ENCODE peak calls at places on chromosomes 12 and 14, in six cellular contexts. One of them, this sample, is unnamed.

GRCh38 chr12:116881325-116881866 is at the start of gene HRK:
- DNase-seq in progenitor cell of endocrine pancreas: peak
- DNase-seq in CD4-positive, alpha-beta T cell: no peak
- DNase-seq in foreskin fibroblast: no peak
- DNase-seq in WERI-Rb-1: peak
- DNase-seq in kidney: no peak
- DNase-seq in this sample: no peak

GRCh38 chr12:75722714-75723200 is 211.3 kb upstream of the KRR1 start:
- DNase-seq in progenitor cell of endocrine pancreas: no peak
- DNase-seq in CD4-positive, alpha-beta T cell: peak
- DNase-seq in foreskin fibroblast: peak
- DNase-seq in WERI-Rb-1: no peak
- DNase-seq in kidney: no peak
- DNase-seq in this sample: peak

GRCh38 chr14:104556256-104557021 is 23.1 kb upstream of the C14orf180 start:
- DNase-seq in progenitor cell of endocrine pancreas: no peak
- DNase-seq in CD4-positive, alpha-beta T cell: no peak
- DNase-seq in foreskin fibroblast: no peak
- DNase-seq in WERI-Rb-1: peak
- DNase-seq in kidney: peak
- DNase-seq in this sample: no peak

GRCh38 chr14:72607386-72608125 is 286.3 kb downstream of the DPF3 start:
- DNase-seq in progenitor cell of endocrine pancreas: no peak
- DNase-seq in CD4-positive, alpha-beta T cell: no peak
- DNase-seq in foreskin fibroblast: peak
- DNase-seq in WERI-Rb-1: peak
- DNase-seq in kidney: no peak
- DNase-seq in this sample: no peak

GRCh38 chr14:77892381-77892871 is 92.5 kb downstream of the ADCK1 start:
- DNase-seq in progenitor cell of endocrine pancreas: no peak
- DNase-seq in CD4-positive, alpha-beta T cell: no peak
- DNase-seq in foreskin fibroblast: no peak
- DNase-seq in WERI-Rb-1: no peak
- DNase-seq in kidney: no peak
- DNase-seq in this sample: no peak

GRCh38 chr12:48815281-48816110 is 2.8 kb upstream of the CACNB3 start:
- DNase-seq in progenitor cell of endocrine pancreas: peak
- DNase-seq in CD4-positive, alpha-beta T cell: no peak
- DNase-seq in foreskin fibroblast: peak
- DNase-seq in WERI-Rb-1: peak
- DNase-seq in kidney: peak
- DNase-seq in this sample: peak

GRCh38 chr12:54394281-54394719 is 9.8 kb upstream of the ZNF385A start:
- DNase-seq in progenitor cell of endocrine pancreas: no peak
- DNase-seq in CD4-positive, alpha-beta T cell: no peak
- DNase-seq in foreskin fibroblast: peak
- DNase-seq in WERI-Rb-1: peak
- DNase-seq in kidney: peak
- DNase-seq in this sample: no peak

GRCh38 chr12:459050-459429 is 699 bp upstream of the B4GALNT3 start:
- DNase-seq in progenitor cell of endocrine pancreas: no peak
- DNase-seq in CD4-positive, alpha-beta T cell: no peak
- DNase-seq in foreskin fibroblast: no peak
- DNase-seq in WERI-Rb-1: no peak
- DNase-seq in kidney: no peak
- DNase-seq in this sample: no peak

GRCh38 chr12:25189656-25190055 is 5.3 kb downstream of the DNAI7 start:
- DNase-seq in progenitor cell of endocrine pancreas: no peak
- DNase-seq in CD4-positive, alpha-beta T cell: no peak
- DNase-seq in foreskin fibroblast: peak
- DNase-seq in WERI-Rb-1: no peak
- DNase-seq in kidney: no peak
- DNase-seq in this sample: no peak

GRCh38 chr14:54003064-54003463 is 46.4 kb upstream of the BMP4 start:
- DNase-seq in progenitor cell of endocrine pancreas: no peak
- DNase-seq in CD4-positive, alpha-beta T cell: no peak
- DNase-seq in foreskin fibroblast: peak
- DNase-seq in WERI-Rb-1: no peak
- DNase-seq in kidney: no peak
- DNase-seq in this sample: no peak

GRCh38 chr12:125185740-125186470 is 120.7 kb downstream of the AACS start:
- DNase-seq in progenitor cell of endocrine pancreas: peak
- DNase-seq in CD4-positive, alpha-beta T cell: peak
- DNase-seq in foreskin fibroblast: peak
- DNase-seq in WERI-Rb-1: peak
- DNase-seq in kidney: peak
- DNase-seq in this sample: no peak

GRCh38 chr12:123047289-123047688 is 66.8 kb downstream of the ARL6IP4 start:
- DNase-seq in progenitor cell of endocrine pancreas: no peak
- DNase-seq in CD4-positive, alpha-beta T cell: no peak
- DNase-seq in foreskin fibroblast: no peak
- DNase-seq in WERI-Rb-1: no peak
- DNase-seq in kidney: no peak
- DNase-seq in this sample: no peak

GRCh38 chr12:130497991-130498390 is 160.3 kb downstream of the PIWIL1 start:
- DNase-seq in progenitor cell of endocrine pancreas: no peak
- DNase-seq in CD4-positive, alpha-beta T cell: no peak
- DNase-seq in foreskin fibroblast: no peak
- DNase-seq in WERI-Rb-1: no peak
- DNase-seq in kidney: no peak
- DNase-seq in this sample: no peak

GRCh38 chr12:79692249-79692619 is 1.5 kb upstream of the PAWR start:
- DNase-seq in progenitor cell of endocrine pancreas: no peak
- DNase-seq in CD4-positive, alpha-beta T cell: no peak
- DNase-seq in foreskin fibroblast: no peak
- DNase-seq in WERI-Rb-1: no peak
- DNase-seq in kidney: no peak
- DNase-seq in this sample: no peak

This sample was measured in GM04503.